ENCODE peak calls at places on chromosomes 6 and 20, in six cellular contexts. One of them, this sample, is unnamed.

GRCh38 chr6:42512498-42513042 is 51.3 kb upstream of the UBR2 start:
- DNase-seq in activated T-cell treated with anti-CD3 and anti-CD28 coated beads, Interleukin-2, amount 50 U/mL, for 4 hours: no peak
- DNase-seq in stimulated activated CD8-positive, alpha-beta memory T cell treated with anti-CD3 and anti-CD28 coated beads, Interleukin-15, amount 100 ng/mL, for 24 hours: no peak
- DNase-seq in left ventricle myocardium inferior: no peak
- DNase-seq in CD8-positive, alpha-beta T cell: no peak
- DNase-seq in stomach: no peak
- DNase-seq in this sample: no peak

GRCh38 chr6:143204045-143204444 is 143.4 kb downstream of the AIG1 start:
- DNase-seq in activated T-cell treated with anti-CD3 and anti-CD28 coated beads, Interleukin-2, amount 50 U/mL, for 4 hours: no peak
- DNase-seq in stomach: no peak
- DNase-seq in left ventricle myocardium inferior: no peak
- DNase-seq in CD8-positive, alpha-beta T cell: no peak
- DNase-seq in stimulated activated CD8-positive, alpha-beta memory T cell treated with anti-CD3 and anti-CD28 coated beads, Interleukin-15, amount 100 ng/mL, for 24 hours: no peak
- DNase-seq in this sample: no peak

GRCh38 chr6:125477849-125478248 is 176.1 kb upstream of the HDDC2 start:
- DNase-seq in stimulated activated CD8-positive, alpha-beta memory T cell treated with anti-CD3 and anti-CD28 coated beads, Interleukin-15, amount 100 ng/mL, for 24 hours: no peak
- DNase-seq in stomach: no peak
- DNase-seq in CD8-positive, alpha-beta T cell: no peak
- DNase-seq in activated T-cell treated with anti-CD3 and anti-CD28 coated beads, Interleukin-2, amount 50 U/mL, for 4 hours: no peak
- DNase-seq in left ventricle myocardium inferior: no peak
- DNase-seq in this sample: no peak

GRCh38 chr6:147618927-147619326 is 110.4 kb downstream of the SAMD5 start:
- DNase-seq in CD8-positive, alpha-beta T cell: no peak
- DNase-seq in left ventricle myocardium inferior: no peak
- DNase-seq in stomach: no peak
- DNase-seq in stimulated activated CD8-positive, alpha-beta memory T cell treated with anti-CD3 and anti-CD28 coated beads, Interleukin-15, amount 100 ng/mL, for 24 hours: no peak
- DNase-seq in activated T-cell treated with anti-CD3 and anti-CD28 coated beads, Interleukin-2, amount 50 U/mL, for 4 hours: no peak
- DNase-seq in this sample: no peak

GRCh38 chr6:114053791-114054190 is 82.8 kb upstream of the HDAC2 start:
- DNase-seq in activated T-cell treated with anti-CD3 and anti-CD28 coated beads, Interleukin-2, amount 50 U/mL, for 4 hours: no peak
- DNase-seq in CD8-positive, alpha-beta T cell: no peak
- DNase-seq in left ventricle myocardium inferior: no peak
- DNase-seq in stimulated activated CD8-positive, alpha-beta memory T cell treated with anti-CD3 and anti-CD28 coated beads, Interleukin-15, amount 100 ng/mL, for 24 hours: no peak
- DNase-seq in stomach: no peak
- DNase-seq in this sample: no peak

GRCh38 chr6:142846883-142847287 is 98.1 kb downstream of the HIVEP2 start:
- DNase-seq in stomach: no peak
- DNase-seq in stimulated activated CD8-positive, alpha-beta memory T cell treated with anti-CD3 and anti-CD28 coated beads, Interleukin-15, amount 100 ng/mL, for 24 hours: no peak
- DNase-seq in activated T-cell treated with anti-CD3 and anti-CD28 coated beads, Interleukin-2, amount 50 U/mL, for 4 hours: no peak
- DNase-seq in left ventricle myocardium inferior: no peak
- DNase-seq in CD8-positive, alpha-beta T cell: no peak
- DNase-seq in this sample: peak; percentile 67

GRCh38 chr6:70663881-70664466 is 3.7 kb upstream of the SMAP1 start:
- DNase-seq in stimulated activated CD8-positive, alpha-beta memory T cell treated with anti-CD3 and anti-CD28 coated beads, Interleukin-15, amount 100 ng/mL, for 24 hours: no peak
- DNase-seq in left ventricle myocardium inferior: no peak
- DNase-seq in CD8-positive, alpha-beta T cell: no peak
- DNase-seq in activated T-cell treated with anti-CD3 and anti-CD28 coated beads, Interleukin-2, amount 50 U/mL, for 4 hours: no peak
- DNase-seq in stomach: no peak
- DNase-seq in this sample: no peak

GRCh38 chr6:80489911-80490635 is 383.6 kb downstream of the BCKDHB start:
- DNase-seq in activated T-cell treated with anti-CD3 and anti-CD28 coated beads, Interleukin-2, amount 50 U/mL, for 4 hours: no peak
- DNase-seq in stomach: no peak
- DNase-seq in CD8-positive, alpha-beta T cell: no peak
- DNase-seq in left ventricle myocardium inferior: no peak
- DNase-seq in stimulated activated CD8-positive, alpha-beta memory T cell treated with anti-CD3 and anti-CD28 coated beads, Interleukin-15, amount 100 ng/mL, for 24 hours: no peak
- DNase-seq in this sample: no peak

GRCh38 chr20:58150772-58151171 is 77.7 kb downstream of the ANKRD60 start:
- DNase-seq in stimulated activated CD8-positive, alpha-beta memory T cell treated with anti-CD3 and anti-CD28 coated beads, Interleukin-15, amount 100 ng/mL, for 24 hours: no peak
- DNase-seq in left ventricle myocardium inferior: no peak
- DNase-seq in activated T-cell treated with anti-CD3 and anti-CD28 coated beads, Interleukin-2, amount 50 U/mL, for 4 hours: no peak
- DNase-seq in stomach: no peak
- DNase-seq in CD8-positive, alpha-beta T cell: no peak
- DNase-seq in this sample: peak; percentile 23

GRCh38 chr6:159915397-159915796 is 24.6 kb downstream of the MAS1 start:
- DNase-seq in activated T-cell treated with anti-CD3 and anti-CD28 coated beads, Interleukin-2, amount 50 U/mL, for 4 hours: no peak
- DNase-seq in stomach: peak; percentile 45
- DNase-seq in stimulated activated CD8-positive, alpha-beta memory T cell treated with anti-CD3 and anti-CD28 coated beads, Interleukin-15, amount 100 ng/mL, for 24 hours: no peak
- DNase-seq in left ventricle myocardium inferior: no peak
- DNase-seq in CD8-positive, alpha-beta T cell: no peak
- DNase-seq in this sample: no peak

GRCh38 chr6:93621400-93621799 is 202.0 kb upstream of the EPHA7 start:
- DNase-seq in left ventricle myocardium inferior: no peak
- DNase-seq in stomach: no peak
- DNase-seq in CD8-positive, alpha-beta T cell: no peak
- DNase-seq in stimulated activated CD8-positive, alpha-beta memory T cell treated with anti-CD3 and anti-CD28 coated beads, Interleukin-15, amount 100 ng/mL, for 24 hours: no peak
- DNase-seq in activated T-cell treated with anti-CD3 and anti-CD28 coated beads, Interleukin-2, amount 50 U/mL, for 4 hours: no peak
- DNase-seq in this sample: no peak

GRCh38 chr6:93586316-93586715 is 167.0 kb upstream of the EPHA7 start:
- DNase-seq in CD8-positive, alpha-beta T cell: no peak
- DNase-seq in stimulated activated CD8-positive, alpha-beta memory T cell treated with anti-CD3 and anti-CD28 coated beads, Interleukin-15, amount 100 ng/mL, for 24 hours: no peak
- DNase-seq in stomach: no peak
- DNase-seq in left ventricle myocardium inferior: no peak
- DNase-seq in activated T-cell treated with anti-CD3 and anti-CD28 coated beads, Interleukin-2, amount 50 U/mL, for 4 hours: no peak
- DNase-seq in this sample: no peak

GRCh38 chr20:3000852-3001523 is 42.4 kb upstream of the GNRH2 start:
- DNase-seq in activated T-cell treated with anti-CD3 and anti-CD28 coated beads, Interleukin-2, amount 50 U/mL, for 4 hours: no peak
- DNase-seq in left ventricle myocardium inferior: no peak
- DNase-seq in stimulated activated CD8-positive, alpha-beta memory T cell treated with anti-CD3 and anti-CD28 coated beads, Interleukin-15, amount 100 ng/mL, for 24 hours: no peak
- DNase-seq in CD8-positive, alpha-beta T cell: no peak
- DNase-seq in stomach: no peak
- DNase-seq in this sample: no peak

GRCh38 chr6:42300701-42301100 is 83.0 kb upstream of the MRPS10 start:
- DNase-seq in stomach: no peak
- DNase-seq in activated T-cell treated with anti-CD3 and anti-CD28 coated beads, Interleukin-2, amount 50 U/mL, for 4 hours: no peak
- DNase-seq in stimulated activated CD8-positive, alpha-beta memory T cell treated with anti-CD3 and anti-CD28 coated beads, Interleukin-15, amount 100 ng/mL, for 24 hours: no peak
- DNase-seq in left ventricle myocardium inferior: no peak
- DNase-seq in CD8-positive, alpha-beta T cell: no peak
- DNase-seq in this sample: no peak

GRCh38 chr6:20252311-20252710 is 40.0 kb upstream of the MBOAT1 start:
- DNase-seq in stimulated activated CD8-positive, alpha-beta memory T cell treated with anti-CD3 and anti-CD28 coated beads, Interleukin-15, amount 100 ng/mL, for 24 hours: no peak
- DNase-seq in activated T-cell treated with anti-CD3 and anti-CD28 coated beads, Interleukin-2, amount 50 U/mL, for 4 hours: no peak
- DNase-seq in stomach: peak; percentile 34
- DNase-seq in left ventricle myocardium inferior: no peak
- DNase-seq in CD8-positive, alpha-beta T cell: no peak
- DNase-seq in this sample: no peak

GRCh38 chr20:12762725-12763124 is 246.0 kb upstream of the SPTLC3 start:
- DNase-seq in activated T-cell treated with anti-CD3 and anti-CD28 coated beads, Interleukin-2, amount 50 U/mL, for 4 hours: no peak
- DNase-seq in CD8-positive, alpha-beta T cell: no peak
- DNase-seq in left ventricle myocardium inferior: peak; percentile 15
- DNase-seq in stomach: no peak
- DNase-seq in stimulated activated CD8-positive, alpha-beta memory T cell treated with anti-CD3 and anti-CD28 coated beads, Interleukin-15, amount 100 ng/mL, for 24 hours: no peak
- DNase-seq in this sample: no peak

GRCh38 chr20:46307139-46307998 is 929 bp downstream of the CDH22 start:
- DNase-seq in CD8-positive, alpha-beta T cell: peak; percentile 61
- DNase-seq in left ventricle myocardium inferior: peak; percentile 25
- DNase-seq in activated T-cell treated with anti-CD3 and anti-CD28 coated beads, Interleukin-2, amount 50 U/mL, for 4 hours: peak; percentile 72
- DNase-seq in stimulated activated CD8-positive, alpha-beta memory T cell treated with anti-CD3 and anti-CD28 coated beads, Interleukin-15, amount 100 ng/mL, for 24 hours: peak; percentile 47
- DNase-seq in stomach: peak; percentile 52
- DNase-seq in this sample: peak; percentile 77

GRCh38 chr6:7697432-7697819 is 28.5 kb upstream of the BMP6 start:
- DNase-seq in stomach: no peak
- DNase-seq in CD8-positive, alpha-beta T cell: no peak
- DNase-seq in activated T-cell treated with anti-CD3 and anti-CD28 coated beads, Interleukin-2, amount 50 U/mL, for 4 hours: no peak
- DNase-seq in left ventricle myocardium inferior: no peak
- DNase-seq in stimulated activated CD8-positive, alpha-beta memory T cell treated with anti-CD3 and anti-CD28 coated beads, Interleukin-15, amount 100 ng/mL, for 24 hours: no peak
- DNase-seq in this sample: no peak

GRCh38 chr6:136728976-136729515 is 63.2 kb downstream of the MAP3K5 start:
- DNase-seq in left ventricle myocardium inferior: no peak
- DNase-seq in stimulated activated CD8-positive, alpha-beta memory T cell treated with anti-CD3 and anti-CD28 coated beads, Interleukin-15, amount 100 ng/mL, for 24 hours: no peak
- DNase-seq in stomach: no peak
- DNase-seq in CD8-positive, alpha-beta T cell: no peak
- DNase-seq in activated T-cell treated with anti-CD3 and anti-CD28 coated beads, Interleukin-2, amount 50 U/mL, for 4 hours: no peak
- DNase-seq in this sample: no peak

GRCh38 chr6:75196051-75196743 is 9.7 kb downstream of the COL12A1 start:
- DNase-seq in CD8-positive, alpha-beta T cell: no peak
- DNase-seq in stimulated activated CD8-positive, alpha-beta memory T cell treated with anti-CD3 and anti-CD28 coated beads, Interleukin-15, amount 100 ng/mL, for 24 hours: no peak
- DNase-seq in left ventricle myocardium inferior: no peak
- DNase-seq in activated T-cell treated with anti-CD3 and anti-CD28 coated beads, Interleukin-2, amount 50 U/mL, for 4 hours: no peak
- DNase-seq in stomach: no peak
- DNase-seq in this sample: no peak

GRCh38 chr20:35146299-35146921 is 726 bp downstream of the EDEM2 start:
- DNase-seq in left ventricle myocardium inferior: no peak
- DNase-seq in stomach: no peak
- DNase-seq in activated T-cell treated with anti-CD3 and anti-CD28 coated beads, Interleukin-2, amount 50 U/mL, for 4 hours: peak; percentile 18
- DNase-seq in CD8-positive, alpha-beta T cell: no peak
- DNase-seq in stimulated activated CD8-positive, alpha-beta memory T cell treated with anti-CD3 and anti-CD28 coated beads, Interleukin-15, amount 100 ng/mL, for 24 hours: no peak
- DNase-seq in this sample: no peak

GRCh38 chr6:105310947-105311346 is 91.9 kb downstream of the PREP start:
- DNase-seq in stimulated activated CD8-positive, alpha-beta memory T cell treated with anti-CD3 and anti-CD28 coated beads, Interleukin-15, amount 100 ng/mL, for 24 hours: no peak
- DNase-seq in stomach: no peak
- DNase-seq in CD8-positive, alpha-beta T cell: no peak
- DNase-seq in activated T-cell treated with anti-CD3 and anti-CD28 coated beads, Interleukin-2, amount 50 U/mL, for 4 hours: no peak
- DNase-seq in left ventricle myocardium inferior: no peak
- DNase-seq in this sample: no peak

GRCh38 chr6:23656257-23656731 is 469.7 kb upstream of the NRSN1 start:
- DNase-seq in stimulated activated CD8-positive, alpha-beta memory T cell treated with anti-CD3 and anti-CD28 coated beads, Interleukin-15, amount 100 ng/mL, for 24 hours: no peak
- DNase-seq in left ventricle myocardium inferior: no peak
- DNase-seq in CD8-positive, alpha-beta T cell: no peak
- DNase-seq in stomach: no peak
- DNase-seq in activated T-cell treated with anti-CD3 and anti-CD28 coated beads, Interleukin-2, amount 50 U/mL, for 4 hours: no peak
- DNase-seq in this sample: peak; percentile 32

GRCh38 chr6:139540276-139540675 is 165.8 kb upstream of the CITED2 start:
- DNase-seq in stimulated activated CD8-positive, alpha-beta memory T cell treated with anti-CD3 and anti-CD28 coated beads, Interleukin-15, amount 100 ng/mL, for 24 hours: no peak
- DNase-seq in CD8-positive, alpha-beta T cell: peak; percentile 34
- DNase-seq in left ventricle myocardium inferior: no peak
- DNase-seq in activated T-cell treated with anti-CD3 and anti-CD28 coated beads, Interleukin-2, amount 50 U/mL, for 4 hours: peak; percentile 32
- DNase-seq in stomach: peak; percentile 39
- DNase-seq in this sample: no peak

This sample was measured in head of caudate nucleus.